ENCODE peak calls at places on chromosomes 1 and 21, in four cellular contexts. Y is HCT116, Z is hepatocyte, S is MM.1S. B is an unnamed sample.

GRCh38 chr1:204348722-204349121 is 11.0 kb downstream of the PLEKHA6 start:
- DNase-seq in Z (peak), S (no peak), Y (no peak), B (no peak)

GRCh38 chr1:61680500-61680899 is 44.4 kb downstream of the TM2D1 start:
- DNase-seq in Z (no peak), S (no peak), Y (no peak), B (peak)

GRCh38 chr1:211348547-211348946 is 21.9 kb downstream of the TRAF5 start:
- DNase-seq in Z (no peak), Y (no peak), S (no peak), B (no peak)

GRCh38 chr1:169491845-169492281 is 6.1 kb upstream of the SLC19A2 start:
- DNase-seq in Y (no peak), S (no peak), Z (no peak), B (peak)

GRCh38 chr1:151003175-151003574 is 3.5 kb downstream of the MINDY1 start:
- DNase-seq in S (no peak), Z (no peak), Y (no peak), B (no peak)

GRCh38 chr1:155938220-155938627 is 3.2 kb upstream of the RXFP4 start:
- DNase-seq in Z (peak), Y (peak), S (peak), B (peak)

GRCh38 chr1:152673016-152673415 is 2.1 kb upstream of the LCE2C start:
- DNase-seq in S (no peak), Z (no peak), Y (no peak), B (no peak)

GRCh38 chr1:6448749-6449631 is 17.0 kb downstream of the TNFRSF25 start:
- DNase-seq in S (no peak), Y (no peak), Z (peak), B (no peak)

GRCh38 chr1:87684194-87684593 is 355.5 kb downstream of the LMO4 start:
- DNase-seq in S (no peak), Z (peak), Y (no peak), B (no peak)

GRCh38 chr1:223429313-223429731 is 36.1 kb downstream of the CCDC185 start:
- DNase-seq in S (no peak), Z (no peak), Y (no peak), B (peak)

GRCh38 chr1:107936498-107937481 is 28.2 kb downstream of the VAV3 start:
- DNase-seq in S (peak), Z (peak), Y (peak), B (peak)

GRCh38 chr1:227357229-227358078 is 39.2 kb upstream of the CDC42BPA start:
- DNase-seq in Y (peak), S (no peak), Z (peak), B (peak)

GRCh38 chr1:195791796-195792195 is 816.4 kb downstream of the KCNT2 start:
- DNase-seq in Z (peak), Y (no peak), S (no peak), B (peak)

GRCh38 chr21:45971487-45972352 is 9.8 kb upstream of the COL6A1 start:
- DNase-seq in Y (no peak), S (no peak), Z (peak), B (no peak)

GRCh38 chr21:42063578-42064521 is 7.3 kb upstream of the UMODL1 start:
- DNase-seq in Z (no peak), Y (no peak), S (peak), B (peak)

GRCh38 chr1:245771521-245772281 is 616.9 kb downstream of the KIF26B start:
- DNase-seq in S (no peak), Y (no peak), Z (peak), B (peak)

GRCh38 chr1:164440222-164440621 is 118.8 kb upstream of the PBX1 start:
- DNase-seq in Y (no peak), Z (peak), S (peak), B (no peak)

GRCh38 chr1:203769505-203770343 is 4.7 kb downstream of the LAX1 start:
- DNase-seq in Z (peak), Y (no peak), S (no peak), B (peak)

GRCh38 chr1:178609015-178609414 is 96.1 kb downstream of the TEX35 start:
- DNase-seq in Z (no peak), Y (no peak), S (no peak), B (peak)

GRCh38 chr1:240965581-240966091 is 353.7 kb upstream of the GREM2 start:
- DNase-seq in Z (peak), S (no peak), Y (no peak), B (no peak)

GRCh38 chr1:239997515-239998311 is 94.0 kb upstream of the FMN2 start:
- DNase-seq in Y (no peak), S (no peak), Z (peak), B (no peak)

GRCh38 chr1:6016191-6016865 is 24.1 kb upstream of the NPHP4 start:
- DNase-seq in Y (no peak), S (no peak), Z (no peak), B (peak)

GRCh38 chr1:6260961-6261614 is at the start of gene GPR153:
- DNase-seq in Y (no peak), Z (peak), S (peak), B (peak)

GRCh38 chr1:47908258-47908657 is 88.9 kb downstream of the TRABD2B start:
- DNase-seq in Y (no peak), S (no peak), Z (no peak), B (no peak)

GRCh38 chr1:145958734-145959133 is 917 bp upstream of the LIX1L start:
- DNase-seq in Y (no peak), S (no peak), Z (no peak), B (no peak)

GRCh38 chr1:91717839-91718238 is 168.1 kb downstream of the TGFBR3 start:
- DNase-seq in S (no peak), Y (no peak), Z (no peak), B (no peak)

GRCh38 chr1:167221126-167221803 is 579 bp downstream of the POU2F1 start:
- DNase-seq in Y (no peak), Z (peak), S (peak), B (peak)

GRCh38 chr1:110185181-110185580 is 24.9 kb upstream of the KCNC4 start:
- DNase-seq in Z (no peak), S (no peak), Y (no peak), B (no peak)

GRCh38 chr1:54706419-54706818 is 9.2 kb upstream of the TTC4 start:
- DNase-seq in Z (no peak), Y (no peak), S (no peak), B (no peak)
- H3K4me2 ChIP-seq in Z (no peak), Y (no peak), S (no peak), B (no peak)

GRCh38 chr1:20366076-20366765 is 75.5 kb downstream of the VWA5B1 start:
- DNase-seq in Y (no peak), Z (peak), S (no peak), B (peak)
- TF ChIP-seq EZH2 in Y (no peak), Z (peak), S (no peak), B (no peak)

GRCh38 chr1:26288311-26288941 is 8.5 kb downstream of the SH3BGRL3 start:
- DNase-seq in S (no peak), Z (no peak), Y (no peak), B (no peak)
- H3K4me2 ChIP-seq in S (no peak), Z (no peak), Y (no peak), B (no peak)

GRCh38 chr1:235368428-235368827 is 1.2 kb downstream of the TBCE start:
- DNase-seq in S (no peak), Z (no peak), Y (no peak), B (no peak)
- TF ChIP-seq EZH2 in S (no peak), Z (no peak), Y (no peak), B (no peak)

GRCh38 chr1:209769956-209770355 is 14.1 kb downstream of the TRAF3IP3 start:
- DNase-seq in S (no peak), Z (no peak), Y (no peak), B (peak)
- H3K4me2 ChIP-seq in S (peak), Z (no peak), Y (no peak), B (peak)

DNA sequence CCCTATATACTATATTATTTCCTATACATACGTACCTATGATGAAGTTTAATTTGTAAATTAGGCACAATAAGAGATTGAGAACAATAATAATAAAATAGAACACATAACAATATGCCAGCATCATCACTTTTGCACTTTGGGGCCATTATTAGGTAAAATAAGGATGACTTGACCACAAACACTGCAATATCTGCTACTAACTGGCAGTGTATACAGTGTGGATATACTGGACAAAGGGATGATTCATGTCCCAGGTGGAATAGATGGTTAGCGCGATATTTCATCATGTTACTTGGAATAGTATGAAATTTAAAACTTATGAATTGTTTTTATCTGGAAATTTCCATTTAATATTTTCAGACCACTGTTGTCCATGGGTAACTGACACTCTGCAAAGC is 35.4 kb upstream of the TXLNA start:
- DNase-seq in Y (no peak), S (no peak), Z (no peak), B (peak)
- TF ChIP-seq EZH2 in Y (no peak), S (no peak), Z (no peak), B (no peak)

GRCh38 chr1:31936966-31937299 is 1.2 kb downstream of the PTP4A2 start:
- DNase-seq in S (no peak), Z (no peak), Y (no peak), B (no peak)

GRCh38 chr1:31934251-31934650 is 3.9 kb downstream of the PTP4A2 start:
- DNase-seq in S (no peak), Z (no peak), Y (no peak), B (no peak)

GRCh38 chr1:31936278-31936965 is 1.7 kb downstream of the PTP4A2 start:
- DNase-seq in Y (no peak), Z (peak), S (peak), B (peak)

GRCh38 chr1:31932491-31933316 is 5.5 kb downstream of the PTP4A2 start:
- DNase-seq in Z (peak), S (no peak), Y (no peak), B (peak)

DNA sequence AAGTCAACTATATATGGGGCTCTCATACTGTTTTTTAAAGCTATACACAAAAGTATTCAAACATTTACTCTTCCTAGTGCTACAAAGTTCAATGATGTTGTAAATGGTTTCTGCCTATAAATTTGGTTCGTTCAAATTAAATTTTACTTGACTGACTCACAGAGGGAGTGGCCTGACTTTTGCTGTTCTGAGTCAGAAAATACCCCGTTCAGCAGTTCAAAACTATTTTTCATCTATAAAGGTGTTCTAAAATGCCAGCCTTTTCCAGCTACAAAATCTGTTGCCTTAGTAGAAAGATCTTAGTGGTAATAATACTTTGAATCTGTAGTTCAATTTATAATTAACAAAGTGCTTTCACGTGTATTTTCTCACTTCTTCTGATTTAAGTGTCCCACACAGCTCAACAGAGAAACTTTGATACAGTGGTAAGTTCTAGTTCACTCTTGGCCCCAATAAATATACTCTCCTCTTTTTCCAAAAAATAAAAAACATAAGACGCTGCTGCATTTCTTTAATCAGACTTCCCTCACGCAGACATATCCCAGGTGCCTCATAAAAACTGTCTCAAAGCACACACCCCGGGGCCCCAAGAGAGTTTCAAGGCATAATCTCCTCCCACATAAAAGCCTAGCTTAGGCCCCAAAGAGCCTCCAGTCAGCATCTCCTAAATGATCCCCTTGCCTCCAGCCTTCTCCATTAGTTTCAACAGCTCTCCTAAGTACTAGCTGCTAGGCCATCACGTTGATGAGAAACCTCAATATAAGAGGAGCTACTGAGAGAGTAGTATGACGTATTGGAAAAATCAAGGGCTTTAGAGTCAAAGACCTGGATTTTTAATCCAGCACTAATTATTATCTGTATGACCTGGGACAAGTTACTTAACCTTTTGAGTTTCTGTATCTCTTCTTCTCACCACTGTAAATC is 3.2 kb downstream of the PTP4A2 start:
- DNase-seq in Y (no peak), Z (peak), S (no peak), B (peak)
- H3K4me2 ChIP-seq in Y (peak), Z (peak), S (no peak), B (peak)

GRCh38 chr1:148333875-148334338 is 149.2 kb downstream of the PPIAL4G start:
- DNase-seq in Z (no peak), S (no peak), Y (no peak), B (no peak)

GRCh38 chr1:148334339-148335130 is 148.6 kb downstream of the PPIAL4G start:
- DNase-seq in Y (peak), S (peak), Z (peak), B (peak)

GRCh38 chr1:148328884-148329283 is 154.2 kb downstream of the PPIAL4G start:
- DNase-seq in Z (no peak), Y (no peak), S (no peak), B (no peak)
- TF ChIP-seq EZH2 in Z (no peak), Y (no peak), S (no peak), B (no peak)

GRCh38 chr1:202638019-202638887 is 72.0 kb downstream of the SYT2 start:
- DNase-seq in Y (no peak), S (no peak), Z (peak), B (no peak)
- H3K4me2 ChIP-seq in Y (no peak), S (no peak), Z (peak), B (no peak)